ENCODE peak calls at places on chromosomes 12 and 14, in five cellular contexts. One of them, this sample, is unnamed.

GRCh38 chr14:105050551-105050897 is 14.7 kb downstream of the GPR132 start:
- DNase-seq in keratinocyte: no peak
- DNase-seq in AG09309: no peak
- DNase-seq in pancreas: peak; percentile 64
- DNase-seq in neural progenitor cell: no peak
- DNase-seq in this sample: no peak

GRCh38 chr14:93538411-93538810 is 107.7 kb downstream of the UNC79 start:
- DNase-seq in AG09309: no peak
- DNase-seq in pancreas: no peak
- DNase-seq in keratinocyte: no peak
- DNase-seq in neural progenitor cell: peak; percentile 21
- DNase-seq in this sample: no peak

GRCh38 chr14:102544745-102545460 is 35.3 kb upstream of the ANKRD9 start:
- DNase-seq in keratinocyte: no peak
- DNase-seq in neural progenitor cell: peak; percentile 67
- DNase-seq in pancreas: no peak
- DNase-seq in AG09309: no peak
- DNase-seq in this sample: no peak

GRCh38 chr12:118164798-118165486 is 29.0 kb downstream of the PEBP1 start:
- DNase-seq in AG09309: no peak
- DNase-seq in keratinocyte: no peak
- DNase-seq in pancreas: no peak
- DNase-seq in neural progenitor cell: peak; percentile 67
- DNase-seq in this sample: no peak

GRCh38 chr12:120534703-120535655 is 823 bp downstream of the RNF10 start:
- DNase-seq in keratinocyte: no peak
- DNase-seq in AG09309: peak; percentile 28
- DNase-seq in pancreas: peak; percentile 44
- DNase-seq in neural progenitor cell: peak; percentile 78
- DNase-seq in this sample: peak; percentile 85

GRCh38 chr12:110649341-110649847 is 35.5 kb downstream of the TCTN1 start:
- DNase-seq in neural progenitor cell: peak; percentile 9
- DNase-seq in keratinocyte: no peak
- DNase-seq in AG09309: no peak
- DNase-seq in pancreas: no peak
- DNase-seq in this sample: no peak

GRCh38 chr14:33657478-33657877 is 293.4 kb downstream of the EGLN3 start:
- DNase-seq in pancreas: no peak
- DNase-seq in neural progenitor cell: no peak
- DNase-seq in keratinocyte: no peak
- DNase-seq in AG09309: no peak
- DNase-seq in this sample: no peak

GRCh38 chr12:133026996-133027395 is 10.3 kb upstream of the ZNF84 start:
- DNase-seq in AG09309: no peak
- DNase-seq in neural progenitor cell: no peak
- DNase-seq in keratinocyte: no peak
- DNase-seq in pancreas: no peak
- DNase-seq in this sample: no peak

GRCh38 chr12:117076410-117077372 is 22.5 kb downstream of the TESC start:
- DNase-seq in pancreas: no peak
- DNase-seq in neural progenitor cell: no peak
- DNase-seq in AG09309: no peak
- DNase-seq in keratinocyte: no peak
- DNase-seq in this sample: no peak

GRCh38 chr14:27040552-27040951 is 442.7 kb upstream of the NOVA1 start:
- DNase-seq in pancreas: no peak
- DNase-seq in AG09309: no peak
- DNase-seq in neural progenitor cell: no peak
- DNase-seq in keratinocyte: no peak
- DNase-seq in this sample: no peak

GRCh38 chr12:31574803-31575573 is 15.9 kb downstream of the DENND5B start:
- DNase-seq in keratinocyte: no peak
- DNase-seq in neural progenitor cell: peak; percentile 23
- DNase-seq in pancreas: no peak
- DNase-seq in AG09309: no peak
- DNase-seq in this sample: no peak

GRCh38 chr14:93747560-93747959 is 40.7 kb downstream of the PRIMA1 start:
- DNase-seq in AG09309: no peak
- DNase-seq in keratinocyte: no peak
- DNase-seq in neural progenitor cell: no peak
- DNase-seq in pancreas: no peak
- DNase-seq in this sample: no peak

GRCh38 chr12:51898506-51898905 is 8.8 kb upstream of the ACVRL1 start:
- DNase-seq in neural progenitor cell: no peak
- DNase-seq in AG09309: no peak
- DNase-seq in keratinocyte: no peak
- DNase-seq in pancreas: peak; percentile 0
- DNase-seq in this sample: no peak

GRCh38 chr12:107356266-107356936 is 263.1 kb upstream of the CRY1 start:
- DNase-seq in neural progenitor cell: no peak
- DNase-seq in keratinocyte: no peak
- DNase-seq in AG09309: peak; percentile 47
- DNase-seq in pancreas: no peak
- DNase-seq in this sample: no peak

GRCh38 chr14:96362071-96362964 is 823 bp downstream of the ATG2B start:
- DNase-seq in pancreas: peak; percentile 61
- DNase-seq in AG09309: no peak
- DNase-seq in neural progenitor cell: peak; percentile 63
- DNase-seq in keratinocyte: no peak
- DNase-seq in this sample: no peak

GRCh38 chr12:47281667-47282171 is 202.0 kb upstream of the AMIGO2 start:
- DNase-seq in neural progenitor cell: no peak
- DNase-seq in keratinocyte: no peak
- DNase-seq in AG09309: no peak
- DNase-seq in pancreas: no peak
- DNase-seq in this sample: no peak

GRCh38 chr12:2853626-2854025 is 3.2 kb downstream of the TEX52 start:
- DNase-seq in keratinocyte: no peak
- DNase-seq in AG09309: no peak
- DNase-seq in neural progenitor cell: peak; percentile 90
- DNase-seq in pancreas: peak; percentile 71
- DNase-seq in this sample: peak; percentile 94

GRCh38 chr12:45216983-45217485 is 1.1 kb downstream of the ANO6 start:
- DNase-seq in AG09309: no peak
- DNase-seq in neural progenitor cell: no peak
- DNase-seq in pancreas: no peak
- DNase-seq in keratinocyte: no peak
- DNase-seq in this sample: no peak

GRCh38 chr12:12334710-12335040 is 15.4 kb downstream of the MANSC1 start:
- DNase-seq in neural progenitor cell: no peak
- DNase-seq in pancreas: no peak
- DNase-seq in AG09309: no peak
- DNase-seq in keratinocyte: no peak
- DNase-seq in this sample: no peak
- TF ChIP-seq CTCF in neural progenitor cell: peak; percentile 0
- TF ChIP-seq CTCF in pancreas: no peak
- TF ChIP-seq CTCF in AG09309: no peak
- TF ChIP-seq CTCF in keratinocyte: no peak
- TF ChIP-seq CTCF in this sample: no peak

GRCh38 chr12:21940972-21941521 is at the start of gene ABCC9:
- DNase-seq in pancreas: peak; percentile 66
- DNase-seq in neural progenitor cell: peak; percentile 72
- DNase-seq in AG09309: no peak
- DNase-seq in keratinocyte: no peak
- DNase-seq in this sample: peak; percentile 82
- TF ChIP-seq CTCF in pancreas: no peak
- TF ChIP-seq CTCF in neural progenitor cell: no peak
- TF ChIP-seq CTCF in AG09309: no peak
- TF ChIP-seq CTCF in keratinocyte: no peak
- TF ChIP-seq CTCF in this sample: no peak

GRCh38 chr12:102976609-102977280 is 19.3 kb downstream of the ASCL1 start:
- DNase-seq in pancreas: no peak
- DNase-seq in keratinocyte: no peak
- DNase-seq in neural progenitor cell: no peak
- DNase-seq in AG09309: no peak
- DNase-seq in this sample: no peak
- TF ChIP-seq CTCF in pancreas: no peak
- TF ChIP-seq CTCF in keratinocyte: no peak
- TF ChIP-seq CTCF in neural progenitor cell: peak; percentile 53
- TF ChIP-seq CTCF in AG09309: no peak
- TF ChIP-seq CTCF in this sample: no peak

GRCh38 chr12:57518176-57518919 is 2.0 kb downstream of the DDIT3 start:
- DNase-seq in AG09309: no peak
- DNase-seq in pancreas: no peak
- DNase-seq in neural progenitor cell: no peak
- DNase-seq in keratinocyte: no peak
- DNase-seq in this sample: no peak
- TF ChIP-seq CTCF in AG09309: no peak
- TF ChIP-seq CTCF in pancreas: no peak
- TF ChIP-seq CTCF in neural progenitor cell: no peak
- TF ChIP-seq CTCF in keratinocyte: no peak
- TF ChIP-seq CTCF in this sample: no peak

DNA sequence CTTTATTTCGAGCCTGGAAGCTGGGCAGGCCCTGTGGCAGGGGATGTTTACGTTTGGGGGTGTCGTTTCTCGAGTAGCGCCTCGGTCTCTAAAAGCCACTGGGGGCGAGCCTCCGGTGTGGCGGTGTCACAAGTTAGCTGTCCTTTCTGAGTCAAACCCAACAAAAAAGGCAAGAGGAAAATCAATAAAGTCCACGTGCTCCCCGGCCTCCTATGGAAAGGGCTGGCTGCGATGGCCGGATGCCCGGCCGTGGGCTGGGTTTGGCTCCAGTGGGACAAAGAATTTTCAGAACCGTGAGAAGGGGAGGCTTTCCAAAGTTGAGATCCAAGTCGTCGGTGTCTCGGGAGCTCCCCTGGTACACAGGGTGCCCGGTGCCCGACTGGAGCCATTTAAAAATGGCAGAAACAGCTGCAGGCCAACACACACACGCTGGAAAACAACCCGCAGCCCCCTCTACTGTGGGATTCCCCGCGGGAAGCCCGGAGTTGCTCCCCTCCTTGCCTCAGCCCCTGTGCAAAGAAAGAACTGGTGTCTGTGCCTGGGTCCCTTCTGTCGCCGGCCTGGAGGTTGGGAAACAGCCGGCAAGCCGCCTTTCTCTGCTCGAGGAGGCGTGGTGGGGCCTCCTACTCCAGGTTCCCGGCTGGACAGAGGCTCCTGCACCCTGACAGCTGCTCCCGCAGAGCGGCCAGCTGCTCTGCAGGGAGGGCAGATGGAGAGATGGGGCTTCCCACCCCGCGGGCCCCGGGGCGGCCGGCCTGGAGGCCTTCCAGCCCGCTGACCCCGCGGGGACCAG is 1.9 kb downstream of the BCL7A start:
- DNase-seq in neural progenitor cell: peak; percentile 59
- DNase-seq in AG09309: peak; percentile 27
- DNase-seq in keratinocyte: no peak
- DNase-seq in pancreas: peak; percentile 89
- DNase-seq in this sample: no peak
- TF ChIP-seq CTCF in neural progenitor cell: no peak
- TF ChIP-seq CTCF in AG09309: no peak
- TF ChIP-seq CTCF in keratinocyte: no peak
- TF ChIP-seq CTCF in pancreas: no peak
- TF ChIP-seq CTCF in this sample: no peak

DNA sequence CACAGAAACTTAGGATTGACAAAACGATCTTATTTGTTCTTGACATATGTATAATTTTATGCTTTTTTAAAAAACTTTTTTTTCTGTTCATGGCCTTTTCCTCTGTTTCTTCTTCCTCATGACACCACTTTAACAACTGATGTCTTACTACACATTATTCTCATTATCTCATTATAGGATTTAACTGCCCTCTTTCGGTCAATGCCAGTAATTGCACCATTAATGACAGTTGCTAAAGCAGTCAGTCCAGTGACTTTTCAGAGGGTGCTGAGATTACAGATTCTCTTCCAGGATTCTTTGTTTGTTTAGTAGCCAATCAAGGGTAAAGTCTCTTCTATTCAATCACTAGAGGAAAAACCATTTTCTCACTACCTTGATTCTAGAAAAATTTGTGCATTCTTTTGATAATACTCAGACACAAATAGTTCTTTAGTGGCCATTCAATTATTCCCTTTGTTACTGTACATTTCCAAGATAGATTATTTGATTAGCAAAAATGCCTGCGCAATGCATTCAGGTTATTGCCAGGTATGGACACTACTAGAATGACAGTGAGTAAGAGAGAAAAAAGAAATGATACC is 50.1 kb downstream of the KLRG1 start:
- DNase-seq in pancreas: no peak
- DNase-seq in AG09309: peak; percentile 17
- DNase-seq in neural progenitor cell: peak; percentile 66
- DNase-seq in keratinocyte: no peak
- DNase-seq in this sample: no peak
- TF ChIP-seq CTCF in pancreas: peak; percentile 45
- TF ChIP-seq CTCF in AG09309: peak; percentile 54
- TF ChIP-seq CTCF in neural progenitor cell: peak; percentile 81
- TF ChIP-seq CTCF in keratinocyte: peak; percentile 46
- TF ChIP-seq CTCF in this sample: peak; percentile 72

DNA sequence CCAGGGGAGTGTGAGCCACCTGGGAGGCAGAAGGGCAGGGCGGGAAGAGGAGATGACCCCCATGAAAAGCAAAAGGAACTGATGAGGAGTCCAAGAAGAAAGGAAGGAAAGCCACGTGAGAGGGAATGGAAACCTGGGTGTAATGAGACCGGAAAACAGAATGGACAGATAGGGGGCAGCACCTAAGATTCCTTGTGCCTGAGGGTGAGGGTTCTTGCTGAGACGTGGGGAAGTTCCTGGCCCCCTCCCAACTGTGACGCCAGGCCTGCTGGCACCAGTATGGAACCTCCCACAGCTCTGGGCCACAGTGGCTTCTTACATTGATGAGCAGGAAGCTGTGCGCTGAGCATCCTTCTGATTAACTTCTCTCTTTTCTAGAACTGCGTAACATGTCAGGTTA is 30.8 kb downstream of the TTC7B start:
- DNase-seq in keratinocyte: no peak
- DNase-seq in AG09309: no peak
- DNase-seq in pancreas: peak; percentile 42
- DNase-seq in neural progenitor cell: no peak
- DNase-seq in this sample: no peak
- TF ChIP-seq CTCF in keratinocyte: peak; percentile 34
- TF ChIP-seq CTCF in AG09309: peak; percentile 21
- TF ChIP-seq CTCF in pancreas: no peak
- TF ChIP-seq CTCF in neural progenitor cell: peak; percentile 36
- TF ChIP-seq CTCF in this sample: peak; percentile 14

DNA sequence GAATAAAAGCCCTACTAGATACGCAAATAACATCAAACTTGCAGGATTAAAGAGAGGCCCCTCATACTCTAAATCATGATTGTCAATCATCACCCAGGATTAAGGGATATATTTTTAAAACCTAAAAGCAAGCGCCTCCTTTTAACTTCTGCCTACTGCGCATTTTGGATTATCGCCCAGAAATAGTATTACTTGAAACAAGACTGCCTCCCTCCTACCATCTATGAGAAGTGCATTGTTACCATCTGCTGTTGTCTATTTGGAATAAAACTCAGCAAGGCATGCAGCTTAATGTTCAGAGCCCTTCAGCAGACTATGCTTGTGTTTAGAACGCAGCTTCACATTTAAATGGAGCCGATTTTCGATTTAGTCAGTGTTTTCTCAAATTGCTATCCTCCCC is 79.6 kb downstream of the EXOC5 start:
- DNase-seq in keratinocyte: no peak
- DNase-seq in neural progenitor cell: peak; percentile 54
- DNase-seq in AG09309: no peak
- DNase-seq in pancreas: no peak
- DNase-seq in this sample: no peak
- TF ChIP-seq CTCF in keratinocyte: peak; percentile 35
- TF ChIP-seq CTCF in neural progenitor cell: peak; percentile 53
- TF ChIP-seq CTCF in AG09309: peak; percentile 36
- TF ChIP-seq CTCF in pancreas: no peak
- TF ChIP-seq CTCF in this sample: peak; percentile 10

GRCh38 chr14:35444104-35444503 is 39.6 kb upstream of the NFKBIA start:
- DNase-seq in pancreas: no peak
- DNase-seq in keratinocyte: no peak
- DNase-seq in AG09309: no peak
- DNase-seq in neural progenitor cell: no peak
- DNase-seq in this sample: no peak
- TF ChIP-seq CTCF in pancreas: no peak
- TF ChIP-seq CTCF in keratinocyte: no peak
- TF ChIP-seq CTCF in AG09309: no peak
- TF ChIP-seq CTCF in neural progenitor cell: no peak
- TF ChIP-seq CTCF in this sample: no peak

This sample was measured in osteocyte.